ENCODE peak calls at places on chromosomes 16 and 17, in ten cellular contexts. B is fibroblast of the aortic adventitia; A is stimulated activated CD4-positive, alpha-beta T cell treated with anti-CD3 and anti-CD28 coated beads, Interleukin-2, amount 100 ng/mL, for 48 hours; Z is stimulated activated naive CD8-positive, alpha-beta T cell treated with anti-CD3 and anti-CD28 coated beads, Interleukin-15, Interleukin-2, amounts not matched to agents 100 U/mL and 50 U/mL, for 24 hours; K is GM04504; R is PC-3; T is GM04503; P is mesothelial cell of epicardium; X is mesendoderm; Y is AG10803. F is an unnamed sample.

GRCh38 chr17:73278465-73279453 is 17.1 kb upstream of the CPSF4L start:
- DNase-seq in B (peak; percentile 71), A (no peak), Z (no peak), K (no peak), R (peak; percentile 27), T (no peak), P (peak; percentile 57), X (no peak), Y (peak; percentile 35), F (peak; percentile 52)

GRCh38 chr16:88907768-88908167 is 41.3 kb upstream of the PABPN1L start:
- DNase-seq in B (peak; percentile 10), A (no peak), Z (no peak), K (no peak), R (peak; percentile 46), T (no peak), P (no peak), X (no peak), Y (peak; percentile 13), F (no peak)

GRCh38 chr16:86676216-86676800 is 98.0 kb downstream of the FOXL1 start:
- DNase-seq in B (peak; percentile 71), A (no peak), Z (no peak), K (peak; percentile 49), R (peak; percentile 57), T (peak; percentile 44), P (no peak), X (no peak), Y (peak; percentile 64), F (no peak)

GRCh38 chr16:88479795-88480760 is 27.0 kb downstream of the ZFPM1 start:
- DNase-seq in B (no peak), A (no peak), Z (peak; percentile 46), K (no peak), R (no peak), T (no peak), P (no peak), X (no peak), Y (no peak), F (no peak)

GRCh38 chr17:49290690-49291326 is 60.2 kb upstream of the PHOSPHO1 start:
- DNase-seq in B (peak; percentile 53), A (peak; percentile 7), Z (peak; percentile 26), K (no peak), R (peak; percentile 69), T (peak; percentile 1), P (no peak), X (peak; percentile 29), Y (peak; percentile 25), F (no peak)

GRCh38 chr17:7340179-7340578 is 3.9 kb downstream of the ACAP1 start:
- DNase-seq in B (no peak), A (no peak), Z (no peak), K (no peak), R (peak; percentile 19), T (no peak), P (no peak), X (no peak), Y (peak; percentile 50), F (no peak)

GRCh38 chr16:48536600-48537200 is 73.3 kb downstream of the N4BP1 start:
- DNase-seq in B (peak; percentile 51), A (no peak), Z (no peak), K (no peak), R (no peak), T (no peak), P (no peak), X (no peak), Y (peak; percentile 45), F (no peak)

GRCh38 chr17:21756856-21757619 is 64.7 kb downstream of the KCNJ18 start:
- DNase-seq in B (no peak), A (no peak), Z (no peak), K (no peak), R (no peak), T (no peak), P (no peak), X (no peak), Y (no peak), F (no peak)

GRCh38 chr17:48470388-48471034 is 40.5 kb upstream of the SKAP1 start:
- DNase-seq in B (peak; percentile 56), A (no peak), Z (no peak), K (no peak), R (peak; percentile 47), T (peak; percentile 24), P (no peak), X (peak; percentile 39), Y (peak; percentile 81), F (no peak)

GRCh38 chr16:4945560-4946502 is 8.9 kb upstream of the PPL start:
- DNase-seq in B (peak; percentile 63), A (no peak), Z (no peak), K (no peak), R (peak; percentile 94), T (no peak), P (no peak), X (no peak), Y (peak; percentile 19), F (peak; percentile 45)

GRCh38 chr16:85673529-85674417 is 15.0 kb downstream of the GINS2 start:
- DNase-seq in B (peak; percentile 53), A (no peak), Z (no peak), K (no peak), R (no peak), T (no peak), P (no peak), X (no peak), Y (peak; percentile 4), F (peak; percentile 82)

GRCh38 chr16:12470311-12471229 is 333.1 kb downstream of the CPPED1 start:
- DNase-seq in B (no peak), A (no peak), Z (no peak), K (no peak), R (no peak), T (no peak), P (no peak), X (no peak), Y (no peak), F (peak; percentile 73)